ENCODE peak calls at places on chromosome 16, in eight cellular contexts. R, B, Z, S, X, Q, O and H are unnamed samples.
A peak's percentile ranks its signal among the peaks of the same experiment; 100 is the strongest.

GRCh38 chr16:679808-680624 is at the start of gene STUB1:
- DNase-seq in R (peak; percentile 93), B (peak; percentile 82), X (peak; percentile 23), S (peak; percentile 61), Z (peak; percentile 76), O (peak; percentile 90), Q (peak; percentile 92), H (peak; percentile 68)

GRCh38 chr16:19933740-19934139 is 49.1 kb upstream of the GPRC5B start:
- DNase-seq in Z (no peak), S (no peak), Q (no peak), R (no peak), B (no peak), O (no peak), X (no peak), H (no peak)

GRCh38 chr16:22782299-22782698 is 31.7 kb upstream of the HS3ST2 start:
- DNase-seq in Z (no peak), S (no peak), B (no peak), R (no peak), Q (no peak), X (no peak), O (peak; percentile 36), H (no peak)

GRCh38 chr16:3960049-3960809 is 79.7 kb upstream of the CREBBP start:
- DNase-seq in Z (no peak), B (no peak), R (no peak), X (no peak), S (no peak), Q (peak; percentile 54), O (no peak), H (no peak)

GRCh38 chr16:85902366-85903155 is 3.6 kb downstream of the IRF8 start:
- DNase-seq in Z (no peak), S (no peak), O (no peak), Q (no peak), B (no peak), X (no peak), R (no peak), H (no peak)

GRCh38 chr16:70738083-70738977 is 52.5 kb upstream of the MTSS2 start:
- DNase-seq in Z (peak; percentile 79), B (no peak), R (no peak), S (peak; percentile 54), Q (peak; percentile 86), X (no peak), O (peak; percentile 59), H (no peak)

GRCh38 chr16:10575506-10576130 is 4.8 kb downstream of the EMP2 start:
- DNase-seq in S (no peak), Z (no peak), O (no peak), X (no peak), R (no peak), Q (peak; percentile 60), B (no peak), H (no peak)

GRCh38 chr16:11452298-11452697 is 107.0 kb downstream of the RMI2 start:
- DNase-seq in B (no peak), O (no peak), X (no peak), Q (no peak), S (no peak), R (no peak), Z (no peak), H (no peak)

GRCh38 chr16:81752876-81753227 is 26.2 kb upstream of the PLCG2 start:
- DNase-seq in Z (no peak), X (no peak), S (no peak), O (no peak), Q (no peak), R (no peak), B (no peak), H (no peak)

GRCh38 chr16:2584742-2585650 is 47.2 kb downstream of the PDPK1 start:
- DNase-seq in Q (peak; percentile 31), Z (no peak), R (no peak), X (no peak), S (no peak), O (peak; percentile 32), B (no peak), H (no peak)

GRCh38 chr16:53478965-53479364 is 24.0 kb downstream of the AKTIP start:
- DNase-seq in B (no peak), X (no peak), Z (no peak), Q (no peak), O (no peak), R (no peak), S (no peak), H (no peak)

GRCh38 chr16:70685938-70686375 is at the start of gene MTSS2:
- DNase-seq in R (peak; percentile 22), X (no peak), B (peak; percentile 72), Q (peak; percentile 93), O (peak; percentile 84), Z (peak; percentile 80), S (peak; percentile 45), H (peak; percentile 75)

GRCh38 chr16:86396918-86397317 is 113.4 kb upstream of the FOXF1 start:
- DNase-seq in B (no peak), X (peak; percentile 90), Z (no peak), R (no peak), Q (peak; percentile 85), O (no peak), S (no peak), H (no peak)

GRCh38 chr16:30896203-30896889 is at the start of gene CTF1:
- DNase-seq in Z (peak; percentile 39), R (no peak), X (peak; percentile 65), S (peak; percentile 65), Q (peak; percentile 94), B (peak; percentile 65), O (peak; percentile 81), H (no peak)

GRCh38 chr16:426115-426905 is 861 bp downstream of the RAB11FIP3 start:
- DNase-seq in X (no peak), O (no peak), S (no peak), B (peak; percentile 41), Q (no peak), R (no peak), Z (no peak), H (no peak)

GRCh38 chr16:88349903-88350900 is 32.6 kb upstream of the ZNF469 start:
- DNase-seq in B (no peak), Q (no peak), X (no peak), Z (no peak), O (peak; percentile 21), R (no peak), S (no peak), H (no peak)

GRCh38 chr16:11978080-11978479 is 1.5 kb downstream of the SNX29 start:
- DNase-seq in Z (no peak), Q (no peak), X (no peak), B (no peak), O (no peak), S (no peak), R (no peak), H (no peak)

GRCh38 chr16:4946917-4947316 is 10.0 kb upstream of the PPL start:
- DNase-seq in O (no peak), Q (no peak), B (no peak), Z (no peak), X (no peak), S (no peak), R (no peak), H (no peak)

GRCh38 chr16:89087922-89088321 is 5.7 kb upstream of the ACSF3 start:
- DNase-seq in R (no peak), X (no peak), Z (no peak), B (no peak), O (no peak), Q (no peak), S (no peak), H (no peak)

GRCh38 chr16:50547340-50547865 is 793 bp upstream of the NKD1 start:
- DNase-seq in S (no peak), B (peak; percentile 22), R (peak; percentile 45), O (peak; percentile 51), Z (peak; percentile 94), Q (no peak), X (no peak), H (peak; percentile 2)

GRCh38 chr16:1613728-1614225 is 1.6 kb downstream of the CRAMP1 start:
- DNase-seq in Q (peak; percentile 9), X (no peak), R (peak; percentile 18), Z (no peak), S (no peak), O (no peak), B (no peak), H (no peak)

GRCh38 chr16:51813609-51814008 is 662.5 kb upstream of the SALL1 start:
- DNase-seq in Z (no peak), O (no peak), B (no peak), Q (no peak), R (no peak), X (no peak), S (no peak), H (no peak)

GRCh38 chr16:66342294-66342900 is 24.1 kb upstream of the CDH5 start:
- DNase-seq in Z (peak; percentile 18), O (no peak), B (peak; percentile 33), S (no peak), Q (peak; percentile 52), X (no peak), R (peak; percentile 30), H (no peak)

GRCh38 chr16:77918792-77919707 is 103.3 kb upstream of the CLEC3A start:
- DNase-seq in O (no peak), Z (peak; percentile 24), B (peak; percentile 15), Q (no peak), X (no peak), S (no peak), R (no peak), H (peak; percentile 51)

GRCh38 chr16:83792391-83792790 is 15.4 kb upstream of the HSBP1 start:
- DNase-seq in B (no peak), O (no peak), Z (no peak), R (no peak), X (no peak), S (no peak), Q (no peak), H (no peak)

GRCh38 chr16:15643453-15644305 is 725 bp upstream of the MARF1 start:
- DNase-seq in R (no peak), B (no peak), X (no peak), O (no peak), S (peak; percentile 58), Z (peak; percentile 84), Q (peak; percentile 48), H (peak; percentile 71)

GRCh38 chr16:69111216-69111615 is 5.8 kb downstream of the HAS3 start:
- DNase-seq in O (no peak), B (no peak), R (no peak), Q (no peak), X (no peak), Z (no peak), S (no peak), H (no peak)

GRCh38 chr16:30112197-30113030 is 923 bp downstream of the GDPD3 start:
- DNase-seq in Z (peak; percentile 83), B (no peak), O (peak; percentile 72), Q (peak; percentile 75), S (no peak), X (no peak), R (peak; percentile 66), H (peak; percentile 4)

GRCh38 chr16:72487283-72487682 is 315.3 kb upstream of the PMFBP1 start:
- DNase-seq in O (no peak), X (no peak), B (no peak), Z (no peak), Q (no peak), R (no peak), S (no peak), H (no peak)

GRCh38 chr16:22222998-22223397 is 16.9 kb downstream of the EEF2K start:
- DNase-seq in R (no peak), O (no peak), B (no peak), S (no peak), Z (no peak), Q (no peak), X (no peak), H (no peak)

GRCh38 chr16:77331802-77332586 is 102.8 kb downstream of the ADAMTS18 start:
- DNase-seq in Q (no peak), B (no peak), O (no peak), R (no peak), X (no peak), S (no peak), Z (no peak), H (no peak)

GRCh38 chr16:58057126-58057525 is 31.6 kb downstream of the MMP15 start:
- DNase-seq in B (no peak), Z (no peak), R (no peak), X (no peak), Q (no peak), S (no peak), O (no peak), H (no peak)

GRCh38 chr16:10868562-10869469 is 8.2 kb upstream of the CIITA start:
- DNase-seq in Z (no peak), S (no peak), B (no peak), X (no peak), O (peak; percentile 58), Q (no peak), R (no peak), H (no peak)

GRCh38 chr16:73385701-73386100 is 337.8 kb upstream of the ZFHX3 start:
- DNase-seq in X (no peak), Q (no peak), O (no peak), B (no peak), Z (no peak), S (no peak), R (no peak), H (no peak)